ENCODE peak calls at places on chromosomes 4 and X, in nine cellular contexts. One of them, this sample, is unnamed.

GRCh38 chr4:173436149-173436579 is 37.2 kb upstream of the SCRG1 start:
- DNase-seq in WTC11: no peak
- DNase-seq in GM12878: no peak
- DNase-seq in SK-N-SH: no peak
- DNase-seq in A549: no peak
- DNase-seq in HCT116: no peak
- DNase-seq in HepG2: no peak
- DNase-seq in K562: no peak
- DNase-seq in H1: no peak
- DNase-seq in this sample: no peak

GRCh38 chrX:6015423-6015822 is 213.2 kb downstream of the NLGN4X start:
- DNase-seq in WTC11: no peak
- DNase-seq in GM12878: no peak
- DNase-seq in SK-N-SH: no peak
- DNase-seq in A549: no peak
- DNase-seq in HCT116: no peak
- DNase-seq in HepG2: no peak
- DNase-seq in K562: no peak
- DNase-seq in H1: no peak
- DNase-seq in this sample: no peak

GRCh38 chrX:70281951-70282350 is at the start of gene RAB41:
- DNase-seq in WTC11: no peak
- DNase-seq in GM12878: no peak
- DNase-seq in SK-N-SH: no peak
- DNase-seq in A549: no peak
- DNase-seq in HCT116: no peak
- DNase-seq in HepG2: no peak
- DNase-seq in K562: no peak
- DNase-seq in H1: no peak
- DNase-seq in this sample: no peak

GRCh38 chr4:15002659-15003440 is 569 bp downstream of the CPEB2 start:
- DNase-seq in WTC11: peak
- DNase-seq in GM12878: peak
- DNase-seq in SK-N-SH: peak
- DNase-seq in A549: peak
- DNase-seq in HCT116: no peak
- DNase-seq in HepG2: peak
- DNase-seq in K562: peak
- DNase-seq in H1: peak
- DNase-seq in this sample: peak

GRCh38 chr4:127856485-127857447 is 23.9 kb upstream of the PLK4 start:
- DNase-seq in WTC11: no peak
- DNase-seq in GM12878: peak
- DNase-seq in SK-N-SH: no peak
- DNase-seq in A549: no peak
- DNase-seq in HCT116: no peak
- DNase-seq in HepG2: no peak
- DNase-seq in K562: no peak
- DNase-seq in H1: no peak
- DNase-seq in this sample: no peak

GRCh38 chr4:99067617-99068016 is 21.0 kb downstream of the ADH5 start:
- DNase-seq in WTC11: no peak
- DNase-seq in GM12878: no peak
- DNase-seq in SK-N-SH: no peak
- DNase-seq in A549: no peak
- DNase-seq in HCT116: no peak
- DNase-seq in HepG2: peak
- DNase-seq in K562: no peak
- DNase-seq in H1: no peak
- DNase-seq in this sample: no peak

GRCh38 chr4:155542415-155542814 is 124.2 kb upstream of the GUCY1A1 start:
- DNase-seq in WTC11: no peak
- DNase-seq in GM12878: no peak
- DNase-seq in SK-N-SH: no peak
- DNase-seq in A549: no peak
- DNase-seq in HCT116: no peak
- DNase-seq in HepG2: no peak
- DNase-seq in K562: no peak
- DNase-seq in H1: no peak
- DNase-seq in this sample: no peak

GRCh38 chr4:168979338-168979737 is 30.7 kb downstream of the CBR4 start:
- DNase-seq in WTC11: no peak
- DNase-seq in GM12878: no peak
- DNase-seq in SK-N-SH: no peak
- DNase-seq in A549: no peak
- DNase-seq in HCT116: no peak
- DNase-seq in HepG2: peak
- DNase-seq in K562: no peak
- DNase-seq in H1: no peak
- DNase-seq in this sample: no peak

GRCh38 chrX:40100141-40100536 is 2.4 kb upstream of the BCOR start:
- DNase-seq in WTC11: no peak
- DNase-seq in GM12878: no peak
- DNase-seq in SK-N-SH: peak
- DNase-seq in A549: no peak
- DNase-seq in HCT116: no peak
- DNase-seq in HepG2: no peak
- DNase-seq in K562: peak
- DNase-seq in H1: no peak
- DNase-seq in this sample: peak

GRCh38 chrX:40099046-40099968 is 1.5 kb upstream of the BCOR start:
- DNase-seq in WTC11: peak
- DNase-seq in GM12878: peak
- DNase-seq in SK-N-SH: peak
- DNase-seq in A549: no peak
- DNase-seq in HCT116: no peak
- DNase-seq in HepG2: no peak
- DNase-seq in K562: peak
- DNase-seq in H1: peak
- DNase-seq in this sample: peak

GRCh38 chrX:40097492-40098263 is at the start of gene BCOR:
- DNase-seq in WTC11: peak
- DNase-seq in GM12878: no peak
- DNase-seq in SK-N-SH: peak
- DNase-seq in A549: peak
- DNase-seq in HCT116: no peak
- DNase-seq in HepG2: no peak
- DNase-seq in K562: peak
- DNase-seq in H1: peak
- DNase-seq in this sample: peak

GRCh38 chrX:40097101-40097491 is 662 bp downstream of the BCOR start:
- DNase-seq in WTC11: no peak
- DNase-seq in GM12878: no peak
- DNase-seq in SK-N-SH: peak
- DNase-seq in A549: no peak
- DNase-seq in HCT116: no peak
- DNase-seq in HepG2: no peak
- DNase-seq in K562: peak
- DNase-seq in H1: no peak
- DNase-seq in this sample: peak

DNA sequence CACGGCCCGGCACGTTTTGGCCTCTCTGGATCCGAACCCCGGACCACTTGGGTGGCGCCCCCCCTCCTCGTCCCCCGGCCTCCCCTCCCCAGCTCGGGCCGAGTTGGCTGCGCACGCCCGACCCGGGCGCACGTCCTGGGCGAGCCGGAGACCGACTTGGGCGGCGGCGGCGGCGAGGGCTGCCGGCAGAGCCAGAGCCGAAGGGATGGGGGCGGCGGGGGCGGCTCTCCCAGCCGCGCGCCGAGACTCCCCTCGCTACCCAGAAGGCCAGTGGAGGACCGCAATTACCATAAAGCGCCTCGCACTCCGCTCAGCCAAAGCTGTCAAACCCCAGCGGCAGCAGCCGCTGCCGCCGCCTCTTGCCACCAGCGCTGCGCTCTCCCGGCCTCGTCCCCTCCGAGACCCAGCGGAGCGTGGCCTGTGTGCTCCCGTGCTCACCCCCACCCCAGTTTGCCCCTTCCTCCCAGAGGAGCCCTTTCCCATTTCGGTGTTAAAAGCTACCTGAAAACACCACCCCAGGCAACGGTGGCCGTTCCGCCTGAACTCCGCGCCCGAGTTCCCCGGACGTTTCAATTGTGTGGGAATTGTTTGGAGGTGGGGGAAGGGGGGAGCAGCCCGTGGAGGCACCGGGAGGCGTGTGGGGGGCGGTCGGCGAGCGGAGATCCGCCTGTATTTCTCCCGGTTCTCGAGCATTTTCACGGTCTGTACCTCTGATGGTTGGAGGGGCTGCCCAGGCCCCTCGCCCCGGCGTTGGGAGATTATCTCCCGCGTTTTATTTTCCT is 697 bp upstream of the BCOR start:
- DNase-seq in WTC11: peak
- DNase-seq in GM12878: no peak
- DNase-seq in SK-N-SH: peak
- DNase-seq in A549: peak
- DNase-seq in HCT116: no peak
- DNase-seq in HepG2: no peak
- DNase-seq in K562: peak
- DNase-seq in H1: peak
- DNase-seq in this sample: peak
- TF ChIP-seq MAX in WTC11: no peak
- TF ChIP-seq MAX in GM12878: no peak
- TF ChIP-seq MAX in SK-N-SH: no peak
- TF ChIP-seq MAX in A549: peak
- TF ChIP-seq MAX in HCT116: no peak
- TF ChIP-seq MAX in HepG2: peak
- TF ChIP-seq MAX in K562: no peak
- TF ChIP-seq MAX in H1: no peak
- TF ChIP-seq MAX in this sample: no peak

GRCh38 chr4:3291969-3292570 is 751 bp upstream of the RGS12 start:
- DNase-seq in WTC11: peak
- DNase-seq in GM12878: no peak
- DNase-seq in SK-N-SH: peak
- DNase-seq in A549: peak
- DNase-seq in HCT116: peak
- DNase-seq in HepG2: peak
- DNase-seq in K562: peak
- DNase-seq in H1: peak
- DNase-seq in this sample: peak
- TF ChIP-seq MAX in WTC11: no peak
- TF ChIP-seq MAX in GM12878: no peak
- TF ChIP-seq MAX in SK-N-SH: peak
- TF ChIP-seq MAX in A549: no peak
- TF ChIP-seq MAX in HCT116: no peak
- TF ChIP-seq MAX in HepG2: no peak
- TF ChIP-seq MAX in K562: no peak
- TF ChIP-seq MAX in H1: no peak
- TF ChIP-seq MAX in this sample: no peak

GRCh38 chr4:76630748-76631147 is 195.7 kb downstream of the SHROOM3 start:
- DNase-seq in WTC11: no peak
- DNase-seq in GM12878: no peak
- DNase-seq in SK-N-SH: no peak
- DNase-seq in A549: no peak
- DNase-seq in HCT116: no peak
- DNase-seq in HepG2: no peak
- DNase-seq in K562: no peak
- DNase-seq in H1: no peak
- DNase-seq in this sample: no peak
- TF ChIP-seq MAX in WTC11: no peak
- TF ChIP-seq MAX in GM12878: no peak
- TF ChIP-seq MAX in SK-N-SH: no peak
- TF ChIP-seq MAX in A549: no peak
- TF ChIP-seq MAX in HCT116: no peak
- TF ChIP-seq MAX in HepG2: no peak
- TF ChIP-seq MAX in K562: no peak
- TF ChIP-seq MAX in H1: no peak
- TF ChIP-seq MAX in this sample: no peak

GRCh38 chrX:40189018-40189417 is 91.3 kb upstream of the BCOR start:
- DNase-seq in WTC11: no peak
- DNase-seq in GM12878: no peak
- DNase-seq in SK-N-SH: no peak
- DNase-seq in A549: no peak
- DNase-seq in HCT116: no peak
- DNase-seq in HepG2: no peak
- DNase-seq in K562: no peak
- DNase-seq in H1: no peak
- DNase-seq in this sample: no peak
- TF ChIP-seq MAX in WTC11: no peak
- TF ChIP-seq MAX in GM12878: no peak
- TF ChIP-seq MAX in SK-N-SH: no peak
- TF ChIP-seq MAX in A549: no peak
- TF ChIP-seq MAX in HCT116: no peak
- TF ChIP-seq MAX in HepG2: no peak
- TF ChIP-seq MAX in K562: no peak
- TF ChIP-seq MAX in H1: no peak
- TF ChIP-seq MAX in this sample: no peak

GRCh38 chr4:8738471-8738931 is 133.1 kb downstream of the HMX1 start:
- DNase-seq in WTC11: no peak
- DNase-seq in GM12878: no peak
- DNase-seq in SK-N-SH: peak
- DNase-seq in A549: no peak
- DNase-seq in HCT116: no peak
- DNase-seq in HepG2: no peak
- DNase-seq in K562: no peak
- DNase-seq in H1: no peak
- DNase-seq in this sample: no peak
- TF ChIP-seq MAX in WTC11: no peak
- TF ChIP-seq MAX in GM12878: no peak
- TF ChIP-seq MAX in SK-N-SH: no peak
- TF ChIP-seq MAX in A549: no peak
- TF ChIP-seq MAX in HCT116: no peak
- TF ChIP-seq MAX in HepG2: no peak
- TF ChIP-seq MAX in K562: no peak
- TF ChIP-seq MAX in H1: no peak
- TF ChIP-seq MAX in this sample: no peak

GRCh38 chrX:2283111-2283847 is 217.5 kb downstream of the DHRSX start:
- DNase-seq in WTC11: no peak
- DNase-seq in GM12878: no peak
- DNase-seq in SK-N-SH: no peak
- DNase-seq in A549: no peak
- DNase-seq in HCT116: no peak
- DNase-seq in HepG2: no peak
- DNase-seq in K562: no peak
- DNase-seq in H1: no peak
- DNase-seq in this sample: no peak
- TF ChIP-seq MAX in WTC11: no peak
- TF ChIP-seq MAX in GM12878: no peak
- TF ChIP-seq MAX in SK-N-SH: no peak
- TF ChIP-seq MAX in A549: no peak
- TF ChIP-seq MAX in HCT116: no peak
- TF ChIP-seq MAX in HepG2: no peak
- TF ChIP-seq MAX in K562: no peak
- TF ChIP-seq MAX in H1: no peak
- TF ChIP-seq MAX in this sample: no peak

GRCh38 chr4:8534129-8534528 is 46.1 kb upstream of the GPR78 start:
- DNase-seq in WTC11: no peak
- DNase-seq in GM12878: peak
- DNase-seq in SK-N-SH: no peak
- DNase-seq in A549: no peak
- DNase-seq in HCT116: peak
- DNase-seq in HepG2: no peak
- DNase-seq in K562: no peak
- DNase-seq in H1: peak
- DNase-seq in this sample: no peak
- TF ChIP-seq MAX in WTC11: no peak
- TF ChIP-seq MAX in GM12878: no peak
- TF ChIP-seq MAX in SK-N-SH: no peak
- TF ChIP-seq MAX in A549: no peak
- TF ChIP-seq MAX in HCT116: no peak
- TF ChIP-seq MAX in HepG2: no peak
- TF ChIP-seq MAX in K562: no peak
- TF ChIP-seq MAX in H1: peak
- TF ChIP-seq MAX in this sample: no peak